ENCODE peak calls at places on chromosomes 7 and 10, in four cellular contexts. E is IMR-90, P is pancreas, V is DND-41. G is an unnamed sample.

GRCh38 chr7:134432296-134433152 is 26.4 kb downstream of the AKR1B1 start:
- DNase-seq in E (peak; percentile 91), P (peak; percentile 80), V (peak; percentile 49), G (peak; percentile 88)

GRCh38 chr10:109743141-109744120 is 179.9 kb downstream of the XPNPEP1 start:
- DNase-seq in E (no peak), P (no peak), V (no peak), G (no peak)

GRCh38 chr7:40115941-40116340 is 18.5 kb downstream of the MPLKIP start:
- DNase-seq in E (no peak), P (no peak), V (no peak), G (no peak)

GRCh38 chr10:29609696-29610095 is 25.1 kb downstream of the SVIL start:
- DNase-seq in E (no peak), P (no peak), V (no peak), G (no peak)

GRCh38 chr7:17304926-17305325 is 6.5 kb downstream of the AHR start:
- DNase-seq in E (peak; percentile 88), P (no peak), V (no peak), G (no peak)

GRCh38 chr7:55965805-55966421 is 1.5 kb downstream of the NIPSNAP2 start:
- DNase-seq in E (peak; percentile 31), P (no peak), V (no peak), G (no peak)

GRCh38 chr10:85641479-85641967 is 725.1 kb downstream of the GRID1 start:
- DNase-seq in E (no peak), P (no peak), V (no peak), G (peak; percentile 4)

GRCh38 chr7:45681596-45682357 is 107.6 kb downstream of the ADCY1 start:
- DNase-seq in E (no peak), P (no peak), V (no peak), G (peak; percentile 19)

GRCh38 chr7:30562498-30562897 is 32.2 kb upstream of the GARS1 start:
- DNase-seq in E (peak; percentile 73), P (no peak), V (no peak), G (no peak)

GRCh38 chr7:30526163-30526562 is 21.5 kb upstream of the GGCT start:
- DNase-seq in E (no peak), P (no peak), V (no peak), G (no peak)

GRCh38 chr7:79806161-79806734 is 328.4 kb upstream of the GNAI1 start:
- DNase-seq in E (peak; percentile 42), P (no peak), V (no peak), G (no peak)

GRCh38 chr10:57844387-57844998 is 423.2 kb downstream of the IPMK start:
- DNase-seq in E (no peak), P (no peak), V (no peak), G (no peak)

GRCh38 chr7:18694911-18695310 is 199.4 kb downstream of the HDAC9 start:
- DNase-seq in E (no peak), P (no peak), V (no peak), G (no peak)

GRCh38 chr10:119024882-119025281 is 4.6 kb upstream of the NANOS1 start:
- DNase-seq in E (no peak), P (no peak), V (no peak), G (no peak)

GRCh38 chr10:6217621-6218020 is 14.9 kb downstream of the PFKFB3 start:
- DNase-seq in E (no peak), P (no peak), V (no peak), G (no peak)

GRCh38 chr10:89921422-89921821 is 220.0 kb downstream of the KIF20B start:
- DNase-seq in E (no peak), P (no peak), V (no peak), G (peak; percentile 7)

GRCh38 chr7:66043681-66044497 is 31.7 kb upstream of the ASL start:
- DNase-seq in E (no peak), P (peak; percentile 71), V (no peak), G (peak; percentile 63)

GRCh38 chr7:112888781-112889180 is 98.6 kb upstream of the TMEM168 start:
- DNase-seq in E (no peak), P (no peak), V (no peak), G (no peak)

GRCh38 chr7:112889268-112889667 is 99.1 kb upstream of the TMEM168 start:
- DNase-seq in E (no peak), P (no peak), V (no peak), G (no peak)

GRCh38 chr7:112889834-112890438 is 99.7 kb upstream of the TMEM168 start:
- DNase-seq in E (no peak), P (no peak), V (no peak), G (no peak)

GRCh38 chr7:112891698-112892097 is 101.5 kb upstream of the TMEM168 start:
- DNase-seq in E (no peak), P (no peak), V (no peak), G (no peak)

GRCh38 chr7:112892263-112892662 is 102.1 kb upstream of the TMEM168 start:
- DNase-seq in E (peak; percentile 65), P (no peak), V (no peak), G (no peak)
- H3K4me1 ChIP-seq in E (no peaks in the 10 kb centered on the region), P (no peaks in the 10 kb centered on the region), V (no peaks in the 10 kb centered on the region), G (peaks cover 4% of the 10 kb centered on the region)

GRCh38 chr10:133274751-133275682 is 1.7 kb downstream of the ADAM8 start:
- DNase-seq in E (no peak), P (no peak), V (no peak), G (peak; percentile 73)

GRCh38 chr10:133277277-133277992 is 767 bp upstream of the ADAM8 start:
- DNase-seq in E (no peak), P (no peak), V (no peak), G (no peak)

GRCh38 chr10:133276100-133276434 is 601 bp downstream of the ADAM8 start:
- DNase-seq in E (no peak), P (no peak), V (no peak), G (no peak)

GRCh38 chr10:133276435-133277201 is at the start of gene ADAM8:
- DNase-seq in E (no peak), P (no peak), V (no peak), G (peak; percentile 83)

DNA sequence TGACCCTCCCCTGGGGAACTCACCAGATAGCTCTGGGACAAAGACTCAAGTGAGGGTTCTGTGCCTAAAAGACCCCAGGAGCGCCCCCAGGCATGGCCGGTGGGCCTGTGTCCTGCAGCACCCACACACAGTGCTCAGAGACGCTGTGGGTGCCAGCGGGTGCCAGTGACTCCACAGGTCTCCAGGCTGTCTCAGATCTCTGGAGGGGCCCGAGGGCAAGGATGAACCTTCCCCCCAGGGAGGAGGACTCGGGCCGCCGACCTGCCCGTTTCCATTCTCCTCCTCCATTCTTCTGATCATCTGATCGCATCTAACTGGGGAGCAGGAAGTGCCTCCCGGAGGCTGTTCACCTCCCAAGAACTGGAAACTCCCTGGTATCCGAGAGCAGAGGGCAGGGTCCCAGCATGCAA is 980 bp downstream of the ADAM8 start:
- DNase-seq in E (no peak), P (no peak), V (no peak), G (no peak)
- TF ChIP-seq CTCF in E (no peak), P (no peak), V (no peak), G (no peak)

GRCh38 chr7:102306916-102307677 is 20.4 kb downstream of the SH2B2 start:
- DNase-seq in E (peak; percentile 78), P (peak; percentile 49), V (peak; percentile 10), G (no peak)
- H3K4me3 ChIP-seq in E (no peak overlapping the region), P (no peak overlapping the region), V (no peak overlapping the region), G (no peak overlapping the region)

DNA sequence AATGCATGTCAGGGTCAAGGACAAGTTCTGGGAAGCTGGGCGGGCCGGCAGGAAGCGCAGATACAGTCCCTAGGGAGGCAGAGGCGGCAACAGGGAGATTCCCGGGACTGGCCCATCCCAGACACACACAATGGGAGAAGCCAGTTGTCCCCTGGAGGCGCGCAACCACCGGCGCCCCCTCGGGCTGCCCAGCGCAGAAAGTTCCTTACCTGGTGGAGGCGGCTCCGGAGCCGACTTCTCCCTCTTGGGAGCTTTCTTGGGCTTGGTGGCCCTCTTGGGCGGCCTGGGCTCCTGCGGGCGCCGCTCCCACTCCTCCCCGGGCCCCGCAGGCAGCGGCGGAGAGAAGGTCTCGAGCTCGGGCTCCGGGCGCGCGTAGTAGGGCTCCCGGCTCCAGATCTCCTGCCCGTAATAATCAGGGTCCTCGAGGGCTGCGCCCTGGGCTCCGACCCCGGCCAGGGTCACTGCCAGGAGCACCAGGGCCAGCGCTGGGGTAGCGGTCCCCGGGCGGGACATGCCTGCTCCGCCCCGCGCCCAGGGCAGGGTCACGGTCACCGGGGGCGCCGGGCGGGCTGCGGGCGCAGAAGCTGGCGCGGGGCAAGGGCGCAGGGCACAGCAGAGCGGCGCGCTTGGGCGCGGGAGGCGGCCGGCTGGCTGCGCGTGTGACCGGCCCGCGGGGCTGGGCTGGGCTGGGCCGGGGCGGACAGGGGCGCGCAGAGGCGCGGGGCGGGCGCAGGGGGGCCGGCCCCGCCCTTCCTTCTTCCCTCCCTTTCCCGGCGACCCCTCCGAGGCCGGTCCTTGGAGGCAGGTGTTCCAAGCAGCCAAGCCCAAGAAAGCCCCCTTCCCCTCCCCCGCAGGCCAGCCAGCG is at the start of gene CPXM2:
- DNase-seq in E (no peak), P (no peak), V (no peak), G (no peak)
- H3K4me1 ChIP-seq in E (no peaks in the 10 kb centered on the region), P (no peaks in the 10 kb centered on the region), V (no peaks in the 10 kb centered on the region), G (no peaks in the 10 kb centered on the region)

DNA sequence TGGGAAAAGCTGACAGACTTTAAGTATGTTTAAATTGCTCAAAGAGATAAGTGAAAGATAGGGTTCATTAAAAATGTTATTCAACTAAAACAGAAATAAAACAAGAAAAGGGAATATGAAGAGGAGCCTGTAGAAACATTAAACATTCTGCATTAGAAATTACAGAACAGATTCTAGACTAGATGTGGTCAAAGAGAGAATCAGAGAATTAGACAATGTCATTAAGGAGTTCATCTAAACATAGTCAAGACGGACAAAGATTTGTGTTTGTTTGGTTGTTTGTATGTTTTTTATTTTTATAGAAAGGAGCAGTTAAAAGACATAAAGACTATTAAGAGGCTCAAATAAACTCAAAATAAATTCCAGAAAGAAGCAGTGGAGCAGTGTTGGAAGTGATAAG is 80.0 kb downstream of the NKX6-2 start:
- DNase-seq in E (no peak), P (no peak), V (no peak), G (no peak)
- TF ChIP-seq CTCF in E (no peak), P (no peak), V (no peak), G (no peak)